ENCODE peak calls at places on chromosomes 12 and 14, in eight cellular contexts. T, E, X, J, C, O, S and I are unnamed samples. For H3K4me1, H3K36me3 and H3K27me3, the result is how much of the 10 kb centered on the place peaks cover.

GRCh38 chr14:74358176-74358829 is 10.0 kb downstream of the VRTN start:
- DNase-seq in T (no peak), E (no peak), X (no peak), J (no peak), C (no peak), O (no peak), S (no peak), I (no peak)

GRCh38 chr14:101372894-101373640 is 188.2 kb upstream of the DIO3 start:
- DNase-seq in T (no peak), E (no peak), X (no peak), J (no peak), C (no peak), O (no peak), S (no peak), I (no peak)

GRCh38 chr14:59305231-59305630 is 116.8 kb downstream of the DAAM1 start:
- DNase-seq in T (no peak), E (no peak), X (no peak), J (no peak), C (no peak), O (no peak), S (no peak), I (no peak)

GRCh38 chr12:128513831-128514230 is 246.9 kb downstream of the TMEM132C start:
- DNase-seq in T (no peak), E (no peak), X (no peak), J (no peak), C (no peak), O (no peak), S (no peak), I (no peak)

GRCh38 chr14:74133833-74134481 is 49.2 kb downstream of the LIN52 start:
- DNase-seq in T (no peak), E (no peak), X (no peak), J (no peak), C (no peak), O (peak), S (no peak), I (no peak)

GRCh38 chr14:65558363-65558762 is 145.8 kb downstream of the FUT8 start:
- DNase-seq in T (no peak), E (no peak), X (no peak), J (no peak), C (no peak), O (no peak), S (no peak), I (no peak)

GRCh38 chr12:32641287-32641901 is 37.7 kb upstream of the DNM1L start:
- DNase-seq in T (no peak), E (no peak), X (no peak), J (no peak), C (no peak), O (no peak), S (no peak), I (no peak)

GRCh38 chr14:87896393-87897380 is 96.3 kb downstream of the GALC start:
- DNase-seq in T (peak), E (peak), X (no peak), J (no peak), C (peak), O (peak), S (peak), I (no peak)

GRCh38 chr14:69268223-69268622 is 8.3 kb downstream of the GALNT16 start:
- DNase-seq in T (no peak), E (no peak), X (no peak), J (no peak), C (no peak), O (no peak), S (no peak), I (no peak)

GRCh38 chr12:22971247-22971646 is 346.3 kb downstream of the ETNK1 start:
- DNase-seq in T (no peak), E (no peak), X (no peak), J (no peak), C (no peak), O (no peak), S (no peak), I (no peak)

GRCh38 chr14:51507556-51508511 is 143.9 kb upstream of the FRMD6 start:
- DNase-seq in T (peak), E (no peak), X (peak), J (no peak), C (no peak), O (peak), S (peak), I (no peak)

GRCh38 chr12:15158114-15158513 is 63.1 kb downstream of the RERG start:
- DNase-seq in T (no peak), E (no peak), X (no peak), J (no peak), C (no peak), O (no peak), S (no peak), I (no peak)
- H3K4me1 ChIP-seq in T (under half), E (under half), X (under half), J (under half), C (under half), O (under half), S (under half), I (under half)

GRCh38 chr12:6980075-6980474 is 9.4 kb downstream of the EMG1 start:
- DNase-seq in T (no peak), E (no peak), X (no peak), J (no peak), C (no peak), O (no peak), S (no peak), I (no peak)
- H3K36me3 ChIP-seq in T (half or more), E (under half), X (half or more), J (half or more), C (under half), O (under half), S (half or more), I (half or more)

DNA sequence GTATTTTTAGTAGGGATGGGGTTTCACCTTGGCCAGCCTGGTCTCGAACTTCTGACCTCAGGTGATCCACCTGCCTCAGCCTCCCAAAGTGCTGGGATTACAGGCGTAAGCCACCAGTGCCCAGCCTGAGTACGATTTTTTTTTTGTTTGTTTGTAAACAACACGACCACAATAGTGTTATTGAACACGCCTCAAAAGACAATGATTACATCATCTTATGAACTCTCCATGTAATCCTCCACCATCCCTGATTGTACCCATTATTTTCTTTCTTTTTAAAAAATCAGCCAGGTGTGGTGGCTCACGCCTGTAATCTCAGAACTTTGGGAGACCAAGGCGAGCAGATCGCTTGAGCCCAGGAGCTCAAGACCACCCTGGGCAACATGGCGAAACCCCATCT is 25.1 kb upstream of the TBX3 start:
- DNase-seq in T (no peak), E (no peak), X (no peak), J (no peak), C (no peak), O (no peak), S (no peak), I (no peak)
- H3K27me3 ChIP-seq in T (under half), E (under half), X (under half), J (under half), C (under half), O (under half), S (under half), I (under half)

DNA sequence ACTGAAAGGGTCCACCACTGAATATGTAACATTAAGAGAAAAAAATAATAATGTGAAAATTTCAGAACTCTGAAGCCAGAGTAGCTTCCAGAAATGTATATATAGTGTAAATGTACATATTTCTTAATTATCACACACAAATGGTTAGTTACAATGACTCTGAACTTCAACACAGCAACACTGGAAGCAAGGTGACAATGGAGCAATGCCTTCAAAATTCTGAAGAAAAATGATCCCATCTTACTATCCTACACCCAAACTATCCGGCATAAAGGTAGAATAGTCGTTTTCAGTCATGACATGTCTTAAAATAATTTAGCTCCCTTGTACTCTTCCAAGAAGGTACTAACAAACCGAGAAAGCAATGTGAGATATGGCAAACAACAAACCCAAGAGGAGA is 11.9 kb downstream of the NAP1L1 start:
- DNase-seq in T (no peak), E (no peak), X (no peak), J (no peak), C (no peak), O (no peak), S (no peak), I (no peak)
- H3K4me1 ChIP-seq in T (half or more), E (under half), X (under half), J (under half), C (under half), O (under half), S (under half), I (under half)

DNA sequence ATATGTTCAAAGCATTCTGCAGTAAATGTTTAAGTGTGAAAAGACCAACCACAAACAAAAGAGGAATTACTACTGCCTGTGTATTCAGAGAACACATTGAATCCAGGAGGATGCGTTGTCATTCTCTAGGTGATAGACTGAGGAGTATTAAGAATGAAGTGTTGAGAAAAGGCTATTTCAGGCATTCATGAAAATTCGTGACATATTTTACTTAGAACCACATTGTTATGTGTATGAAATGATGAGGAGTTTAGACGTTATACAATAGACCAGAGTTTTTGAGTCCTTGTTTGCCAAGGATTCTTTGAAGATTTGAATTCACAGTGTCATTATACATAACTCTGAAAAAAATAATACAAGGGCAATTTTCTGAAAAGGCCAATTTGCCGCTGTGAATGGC is 251.8 kb downstream of the CCDC91 start:
- DNase-seq in T (no peak), E (no peak), X (no peak), J (no peak), C (peak), O (no peak), S (no peak), I (no peak)
- H3K36me3 ChIP-seq in T (under half), E (under half), X (under half), J (under half), C (under half), O (under half), S (under half), I (under half)

GRCh38 chr12:120408771-120409170 is 29.1 kb upstream of the COX6A1 start:
- DNase-seq in T (no peak), E (no peak), X (no peak), J (no peak), C (no peak), O (no peak), S (no peak), I (no peak)

GRCh38 chr12:120406080-120406479 is 31.8 kb upstream of the COX6A1 start:
- DNase-seq in T (no peak), E (no peak), X (no peak), J (no peak), C (no peak), O (no peak), S (no peak), I (no peak)

GRCh38 chr12:120402217-120402616 is 33.3 kb upstream of the MSI1 start:
- DNase-seq in T (no peak), E (no peak), X (no peak), J (no peak), C (no peak), O (peak), S (no peak), I (no peak)

GRCh38 chr12:120406553-120406952 is 31.4 kb upstream of the COX6A1 start:
- DNase-seq in T (no peak), E (no peak), X (no peak), J (no peak), C (no peak), O (no peak), S (no peak), I (no peak)

GRCh38 chr12:120404271-120404670 is 33.6 kb upstream of the COX6A1 start:
- DNase-seq in T (no peak), E (no peak), X (no peak), J (no peak), C (no peak), O (no peak), S (peak), I (no peak)
- H3K27me3 ChIP-seq in T (under half), E (under half), X (under half), J (under half), C (under half), O (under half), S (under half), I (under half)

DNA sequence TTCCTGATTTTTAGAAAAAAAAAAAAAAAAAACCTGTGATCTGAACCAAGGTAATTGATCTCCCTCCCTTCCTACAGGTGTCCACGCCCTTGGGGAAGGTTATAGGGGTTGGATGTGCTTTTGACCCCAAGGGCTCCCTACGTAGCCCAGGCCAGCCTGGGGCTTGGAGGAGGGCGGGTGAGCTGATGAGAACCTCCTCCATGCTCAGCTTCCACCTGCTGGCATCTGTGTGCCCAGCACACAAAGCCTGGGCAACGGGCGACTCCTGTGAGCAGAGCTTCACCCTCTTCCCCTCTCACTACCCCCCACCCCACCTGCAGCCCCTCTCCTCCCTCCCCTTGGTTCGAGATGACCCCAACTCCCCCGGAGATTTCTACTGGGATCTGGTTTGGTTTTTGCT is 25.3 kb upstream of the INF2 start:
- DNase-seq in T (no peak), E (no peak), X (no peak), J (no peak), C (no peak), O (no peak), S (no peak), I (no peak)
- H3K4me1 ChIP-seq in T (under half), E (under half), X (under half), J (under half), C (under half), O (under half), S (under half), I (under half)